ENCODE peak calls at places on chromosomes 11 and 22, in seven cellular contexts. M is esophagus muscularis mucosa, L is sigmoid colon, I is stomach, F is GM12878, Z is HCT116, D is SK-N-SH. S is an unnamed sample.
A peak's percentile ranks its signal among the peaks of the same experiment; 100 is the strongest.

GRCh38 chr11:119699227-119699626 is 29.8 kb downstream of the NECTIN1 start:
- DNase-seq in M (no peak), L (no peak), I (peak; percentile 71), F (no peak), Z (no peak), D (no peak), S (no peak)

GRCh38 chr11:315516-315994 is 1.7 kb downstream of the IFITM1 start:
- DNase-seq in M (no peak), L (peak; percentile 67), I (no peak), F (no peak), Z (no peak), D (no peak), S (no peak)

GRCh38 chr11:4211991-4212390 is 117.4 kb downstream of the RRM1 start:
- DNase-seq in M (no peak), L (no peak), I (no peak), F (no peak), Z (no peak), D (peak; percentile 38), S (no peak)

GRCh38 chr11:75898871-75899270 is 83.9 kb downstream of the UVRAG start:
- DNase-seq in M (no peak), L (no peak), I (no peak), F (no peak), Z (no peak), D (no peak), S (no peak)

GRCh38 chr11:876550-876949 is 33.9 kb downstream of the TSPAN4 start:
- DNase-seq in M (no peak), L (no peak), I (no peak), F (no peak), Z (no peak), D (no peak), S (no peak)

GRCh38 chr11:12187399-12187798 is 77.0 kb downstream of the MICAL2 start:
- DNase-seq in M (no peak), L (no peak), I (no peak), F (no peak), Z (no peak), D (no peak), S (no peak)

GRCh38 chr11:121595717-121596156 is 143.0 kb upstream of the SORL1-AS1 start:
- DNase-seq in M (no peak), L (peak; percentile 86), I (no peak), F (no peak), Z (peak; percentile 27), D (no peak), S (no peak)

GRCh38 chr11:19735512-19735911 is 22.9 kb downstream of the NAV2 start:
- DNase-seq in M (no peak), L (no peak), I (no peak), F (no peak), Z (no peak), D (no peak), S (no peak)

GRCh38 chr22:22896601-22897000 is 9.0 kb downstream of the IGLL5 start:
- DNase-seq in M (no peak), L (peak; percentile 18), I (no peak), F (no peak), Z (no peak), D (no peak), S (no peak)

GRCh38 chr22:36453855-36454378 is 27.5 kb downstream of the TXN2 start:
- DNase-seq in M (no peak), L (no peak), I (no peak), F (no peak), Z (no peak), D (no peak), S (no peak)

GRCh38 chr11:69460540-69461257 is 20.8 kb upstream of the LINC01488 start:
- DNase-seq in M (no peak), L (no peak), I (no peak), F (no peak), Z (peak; percentile 29), D (no peak), S (no peak)

GRCh38 chr11:11149671-11150459 is 203.2 kb downstream of the CSNK2A3 start:
- DNase-seq in M (peak; percentile 80), L (no peak), I (no peak), F (no peak), Z (no peak), D (no peak), S (no peak)

GRCh38 chr22:25869771-25870170 is 127.8 kb downstream of the MYO18B start:
- DNase-seq in M (no peak), L (no peak), I (no peak), F (no peak), Z (no peak), D (no peak), S (peak; percentile 34)

GRCh38 chr11:2813141-2813908 is 72.2 kb downstream of the CDKN1C start:
- DNase-seq in M (no peak), L (no peak), I (no peak), F (no peak), Z (no peak), D (no peak), S (no peak)

GRCh38 chr22:45597460-45598192 is 74.0 kb upstream of the ATXN10 start:
- DNase-seq in M (no peak), L (no peak), I (peak; percentile 48), F (no peak), Z (no peak), D (peak; percentile 60), S (peak; percentile 64)

GRCh38 chr11:126305699-126306098 is 1.8 kb downstream of the DCPS start:
- DNase-seq in M (no peak), L (no peak), I (no peak), F (peak; percentile 63), Z (no peak), D (no peak), S (no peak)

GRCh38 chr22:17213976-17214375 is 5.3 kb downstream of the ADA2 start:
- DNase-seq in M (no peak), L (peak; percentile 70), I (peak; percentile 38), F (no peak), Z (peak; percentile 40), D (no peak), S (no peak)

GRCh38 chr22:43891360-43892182 is at the start of gene PNPLA5:
- DNase-seq in M (no peak), L (no peak), I (no peak), F (no peak), Z (no peak), D (peak; percentile 44), S (no peak)

GRCh38 chr11:113674397-113674685 is 31.8 kb downstream of the TMPRSS5 start:
- DNase-seq in M (no peak), L (no peak), I (no peak), F (no peak), Z (no peak), D (no peak), S (no peak)

GRCh38 chr11:35420371-35420770 is 1.0 kb upstream of the SLC1A2 start:
- DNase-seq in M (no peak), L (no peak), I (peak; percentile 39), F (no peak), Z (no peak), D (peak; percentile 19), S (no peak)

GRCh38 chr11:568306-569259 is 7.7 kb upstream of the PHRF1 start:
- DNase-seq in M (peak; percentile 96), L (peak; percentile 96), I (peak; percentile 96), F (peak; percentile 58), Z (peak; percentile 76), D (peak; percentile 98), S (peak; percentile 85)

GRCh38 chr22:47452184-47452583 is 689.7 kb downstream of the TBC1D22A start:
- DNase-seq in M (peak; percentile 82), L (no peak), I (no peak), F (no peak), Z (peak; percentile 68), D (peak; percentile 62), S (peak; percentile 5)

GRCh38 chr11:33195391-33196190 is 34.3 kb upstream of the CSTF3 start:
- DNase-seq in M (no peak), L (no peak), I (no peak), F (no peak), Z (no peak), D (no peak), S (peak; percentile 63)

DNA sequence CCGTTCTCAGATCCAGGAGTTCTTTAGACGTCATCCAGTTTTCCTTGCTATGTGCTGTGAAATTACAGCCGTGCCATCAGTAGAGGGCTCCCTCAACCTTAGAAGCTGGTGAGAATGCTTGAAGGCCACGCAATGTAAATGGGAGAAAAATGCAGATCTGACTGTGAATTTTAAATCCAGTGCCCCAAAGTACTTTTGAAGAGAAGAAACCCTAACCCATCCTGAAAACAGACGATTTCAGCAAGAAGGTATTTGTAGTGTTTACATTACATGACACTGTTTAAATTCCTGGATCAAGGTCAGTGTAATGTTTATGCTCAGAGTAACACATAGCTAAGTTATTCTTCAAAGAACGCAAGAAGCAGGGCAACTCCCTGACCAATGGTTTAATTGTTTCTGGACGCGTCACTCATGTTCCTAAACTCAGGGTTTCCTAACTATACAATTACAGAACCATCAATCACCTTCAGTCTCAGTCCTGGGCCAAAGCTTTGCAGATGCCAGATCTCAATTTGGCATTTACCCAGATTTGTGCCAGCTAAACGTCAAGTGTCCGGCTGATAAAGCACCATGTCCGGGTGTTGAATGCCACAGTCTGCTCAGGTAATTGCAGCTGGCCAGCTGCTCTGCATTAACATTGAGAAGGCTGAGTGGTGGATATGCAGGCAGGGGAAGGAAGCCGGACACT is 38.2 kb downstream of the ADAMTS8 start:
- DNase-seq in M (no peak), L (no peak), I (peak; percentile 40), F (no peak), Z (peak; percentile 24), D (no peak), S (no peak)
- TF ChIP-seq CTCF in M (peak; percentile 58), L (peak; percentile 4), I (no peak), F (no peak), Z (peak; percentile 32), D (peak; percentile 57), S (peak; percentile 4)

GRCh38 chr11:134409552-134410429 is 2.3 kb downstream of the B3GAT1 start:
- DNase-seq in M (no peak), L (no peak), I (peak; percentile 67), F (no peak), Z (no peak), D (no peak), S (no peak)
- H3K4me3 ChIP-seq in M (no peak overlapping the region), L (no peak overlapping the region), I (peak overlapping the region; percentile 52), F (no peak overlapping the region), Z (no peak overlapping the region), D (no peak overlapping the region), S (no peak overlapping the region)

DNA sequence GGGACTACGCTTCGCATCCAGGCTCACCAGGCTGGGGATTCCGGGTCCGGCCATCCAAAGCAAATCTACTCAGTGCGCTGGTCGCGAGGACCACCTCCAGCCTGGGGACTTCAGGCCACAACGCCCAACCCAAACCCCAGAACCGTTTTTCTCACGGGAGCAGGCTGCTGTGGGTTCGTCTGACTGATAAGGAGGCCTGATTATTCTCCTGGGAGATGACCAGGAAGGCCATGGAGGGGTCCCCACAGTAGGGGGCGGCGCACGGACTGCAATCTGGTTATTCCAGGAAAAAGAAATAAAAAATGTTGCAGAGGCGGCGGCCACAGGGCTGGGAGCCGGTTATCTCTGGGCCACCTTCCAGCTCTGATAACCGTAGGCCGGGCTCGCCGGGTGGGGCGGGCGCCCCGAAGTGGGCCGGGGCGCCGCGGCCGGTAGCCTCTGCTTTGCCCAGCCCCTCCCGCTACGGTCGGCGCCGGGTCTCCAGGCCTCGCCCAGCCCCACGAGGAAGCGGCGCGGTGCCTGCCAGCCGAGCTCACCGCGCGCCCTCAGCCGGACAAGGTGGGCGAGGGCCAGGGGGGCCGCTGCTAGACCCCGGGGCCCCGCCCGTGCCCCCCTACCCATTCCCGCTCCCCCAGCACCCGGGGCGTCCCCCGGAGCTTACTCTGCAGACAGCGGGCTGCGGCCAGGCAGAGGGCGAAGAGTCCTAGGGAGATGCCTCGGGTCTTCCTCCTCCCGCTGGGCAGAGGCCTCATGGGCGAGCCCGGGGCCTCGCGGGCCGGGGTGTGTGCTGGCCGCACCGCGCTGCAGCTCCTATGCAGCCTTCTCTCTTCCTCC is 450 bp downstream of the VSTM5 start:
- DNase-seq in M (no peak), L (no peak), I (peak; percentile 71), F (no peak), Z (no peak), D (peak; percentile 83), S (no peak)
- TF ChIP-seq POLR2AphosphoS5 in M (no peak), L (no peak), I (no peak), F (no peak), Z (no peak), D (no peak), S (no peak)

GRCh38 chr22:30261134-30261533 is 5.5 kb downstream of the OSM start:
- DNase-seq in M (no peak), L (no peak), I (no peak), F (no peak), Z (no peak), D (no peak), S (peak; percentile 50)
- TF ChIP-seq CTCF in M (no peak), L (no peak), I (no peak), F (no peak), Z (no peak), D (no peak), S (no peak)